ENCODE peak calls at places on chromosomes 1 and 21, in nine cellular contexts. Z, P, C, Y, F, H, G, T and K are unnamed samples.
A peak's percentile ranks its signal among the peaks of the same experiment; 100 is the strongest.

GRCh38 chr1:33167650-33168447 is 14.0 kb downstream of the TRIM62 start:
- DNase-seq in H (no peak), G (no peak), Z (no peak), P (no peak), Y (no peak), C (no peak), T (no peak), F (no peak), K (no peak)

GRCh38 chr1:185075476-185075875 is 30.1 kb downstream of the RNF2 start:
- DNase-seq in Z (no peak), T (no peak), Y (no peak), F (no peak), P (no peak), C (no peak), G (no peak), H (no peak), K (no peak)

GRCh38 chr1:9844106-9844505 is 20.3 kb upstream of the CLSTN1 start:
- DNase-seq in Z (no peak), Y (no peak), C (no peak), F (no peak), P (no peak), G (no peak), T (no peak), H (peak; percentile 28), K (no peak)

GRCh38 chr1:154497026-154497806 is 4.8 kb upstream of the TDRD10 start:
- DNase-seq in F (no peak), Z (peak; percentile 15), P (peak; percentile 96), T (peak; percentile 48), C (no peak), H (peak; percentile 56), G (no peak), Y (no peak), K (no peak)

GRCh38 chr1:159790237-159790917 is 9.6 kb downstream of the DUSP23 start:
- DNase-seq in F (peak; percentile 10), C (peak; percentile 36), H (no peak), G (no peak), P (peak; percentile 57), Y (peak; percentile 81), T (no peak), Z (no peak), K (no peak)

GRCh38 chr1:180237850-180238476 is 7.9 kb downstream of the LHX4 start:
- DNase-seq in H (no peak), P (no peak), T (no peak), G (no peak), C (no peak), Z (no peak), F (no peak), Y (no peak), K (no peak)

GRCh38 chr1:44086722-44087474 is 31.7 kb upstream of the KLF17 start:
- DNase-seq in Y (no peak), G (no peak), C (no peak), P (no peak), H (no peak), T (no peak), Z (no peak), F (no peak), K (no peak)

GRCh38 chr1:55423376-55423775 is 208.2 kb upstream of the USP24 start:
- DNase-seq in P (no peak), C (peak; percentile 19), F (no peak), G (no peak), T (no peak), Z (no peak), H (no peak), Y (no peak), K (no peak)

GRCh38 chr21:41449613-41450012 is 23.6 kb downstream of the MX1 start:
- DNase-seq in Z (no peak), T (no peak), C (no peak), F (no peak), H (no peak), G (no peak), Y (no peak), P (no peak), K (no peak)

GRCh38 chr1:61337981-61338848 is 255.9 kb downstream of the NFIA start:
- DNase-seq in H (peak; percentile 66), G (peak; percentile 71), F (peak; percentile 75), Y (peak; percentile 69), P (peak; percentile 93), T (peak; percentile 48), Z (peak; percentile 47), C (peak; percentile 81), K (no peak)

GRCh38 chr21:25826652-25827051 is 91.9 kb downstream of the GABPA start:
- DNase-seq in G (no peak), H (no peak), C (no peak), P (no peak), Y (no peak), T (no peak), F (no peak), Z (no peak), K (no peak)

GRCh38 chr1:164958995-164959788 is 397.3 kb downstream of the LMX1A start:
- DNase-seq in F (no peak), Y (no peak), T (no peak), Z (no peak), C (no peak), G (no peak), P (no peak), H (no peak), K (no peak)

GRCh38 chr1:209629621-209630382 is 22.4 kb downstream of the LAMB3 start:
- DNase-seq in Y (no peak), H (no peak), C (no peak), Z (no peak), F (no peak), T (no peak), P (no peak), G (no peak), K (no peak)

GRCh38 chr21:39001341-39001740 is 181.9 kb downstream of the PSMG1 start:
- DNase-seq in C (no peak), H (no peak), F (peak; percentile 39), P (no peak), T (no peak), Z (no peak), G (no peak), Y (no peak), K (no peak)
- H3K27ac ChIP-seq in C (no peak overlapping the region), H (peak overlapping the region; percentile 46), F (no peak overlapping the region), P (no peak overlapping the region), T (no peak overlapping the region), Z (no peak overlapping the region), G (no peak overlapping the region), Y (no peak overlapping the region), K (no peak overlapping the region)

DNA sequence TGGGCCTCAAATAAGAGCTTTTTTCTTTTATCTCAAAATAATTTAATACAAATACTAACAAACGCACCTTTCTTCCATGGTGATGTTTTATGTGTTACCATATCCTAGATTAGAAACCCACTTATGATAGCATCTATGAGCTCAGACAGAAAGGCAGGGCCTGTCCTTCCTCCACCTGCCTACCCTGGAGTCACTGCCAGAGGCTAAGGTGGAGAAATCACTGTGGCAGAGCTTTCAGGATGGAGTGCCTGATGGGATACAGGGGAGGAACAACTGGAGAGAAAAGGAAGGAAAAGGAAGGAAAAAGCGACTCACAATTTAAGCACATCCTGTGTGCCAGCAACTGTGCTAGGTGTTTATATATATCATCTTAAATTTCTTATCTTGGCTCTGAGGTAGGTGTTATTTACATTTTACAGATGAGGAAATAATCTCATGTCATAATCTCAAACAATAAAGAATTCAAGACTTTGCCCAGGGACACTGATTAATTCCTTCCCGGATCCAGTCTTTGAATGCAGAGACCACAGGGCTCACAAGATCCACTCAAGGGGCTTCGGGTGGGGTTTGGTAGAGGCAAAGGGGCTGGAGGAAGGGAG is 45.4 kb downstream of the RCAN1 start:
- DNase-seq in H (no peak), Z (no peak), Y (no peak), T (no peak), G (no peak), C (no peak), P (no peak), F (no peak), K (no peak)
- H3K4me3 ChIP-seq in H (no peak overlapping the region), Z (no peak overlapping the region), Y (no peak overlapping the region), T (no peak overlapping the region), G (no peak overlapping the region), C (no peak overlapping the region), P (no peak overlapping the region), F (no peak overlapping the region), K (no peak overlapping the region)

GRCh38 chr1:41382531-41383090 is 21.4 kb downstream of the FOXO6 start:
- DNase-seq in T (peak; percentile 65), H (peak; percentile 68), C (peak; percentile 61), P (peak; percentile 49), Y (peak; percentile 68), G (peak; percentile 64), Z (peak; percentile 51), F (no peak), K (no peak)

GRCh38 chr1:41383094-41383852 is 22.0 kb downstream of the FOXO6 start:
- DNase-seq in H (no peak), F (peak; percentile 31), T (no peak), G (no peak), P (peak; percentile 33), Z (no peak), C (no peak), Y (peak; percentile 68), K (no peak)

GRCh38 chr1:41380979-41381690 is 19.9 kb downstream of the FOXO6 start:
- DNase-seq in Y (no peak), T (peak; percentile 66), H (no peak), P (no peak), F (no peak), C (no peak), G (peak; percentile 67), Z (peak; percentile 33), K (no peak)

GRCh38 chr1:41380195-41380594 is 19.0 kb downstream of the FOXO6 start:
- DNase-seq in H (no peak), P (no peak), F (no peak), Y (no peak), C (no peak), G (no peak), Z (no peak), T (no peak), K (no peak)

GRCh38 chr1:41381691-41382530 is 20.7 kb downstream of the FOXO6 start:
- DNase-seq in C (peak; percentile 72), Y (peak; percentile 68), T (peak; percentile 60), G (peak; percentile 63), Z (peak; percentile 19), F (no peak), P (peak; percentile 17), H (peak; percentile 67), K (no peak)
- H3K4me1 ChIP-seq in C (peaks cover 13% of the 10 kb centered on the region), Y (peaks cover 23% of the 10 kb centered on the region), T (peaks cover 35% of the 10 kb centered on the region), G (peaks cover 19% of the 10 kb centered on the region), Z (peaks cover 10% of the 10 kb centered on the region), F (no peaks in the 10 kb centered on the region), P (peaks cover 2% of the 10 kb centered on the region), H (peaks cover 22% of the 10 kb centered on the region), K (peaks cover 23% of the 10 kb centered on the region)

DNA sequence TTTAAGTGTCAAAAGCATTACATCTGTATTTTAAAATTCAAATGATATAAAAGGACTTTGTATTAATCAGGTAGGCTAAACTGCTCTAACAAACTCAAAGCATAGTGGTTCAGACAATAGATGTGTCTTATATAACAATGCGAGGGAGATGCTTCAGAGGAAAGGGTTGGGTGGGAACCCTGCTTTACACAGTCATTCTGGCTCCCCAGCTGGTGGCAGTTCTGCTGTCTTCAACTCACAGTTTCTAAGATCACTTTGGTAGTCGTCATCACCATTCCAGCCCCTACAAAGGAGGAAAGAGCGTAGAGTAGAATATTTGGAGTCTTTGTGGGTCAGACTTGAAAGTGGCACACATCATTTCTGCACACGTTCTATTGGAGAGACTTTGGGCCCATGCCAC is 4.2 kb downstream of the PTGFRN start:
- DNase-seq in H (no peak), T (no peak), G (no peak), Z (no peak), Y (no peak), C (no peak), F (no peak), P (no peak), K (no peak)
- H3K27ac ChIP-seq in H (no peak overlapping the region), T (peak overlapping the region; percentile 90), G (no peak overlapping the region), Z (no peak overlapping the region), Y (no peak overlapping the region), C (no peak overlapping the region), F (no peak overlapping the region), P (no peak overlapping the region), K (no peak overlapping the region)

GRCh38 chr1:161228032-161228431 is 2.2 kb downstream of the TOMM40L start:
- DNase-seq in H (no peak), Y (no peak), F (no peak), Z (no peak), G (no peak), C (no peak), T (no peak), P (no peak), K (no peak)
- H3K4me3 ChIP-seq in H (no peak overlapping the region), Y (no peak overlapping the region), F (no peak overlapping the region), Z (no peak overlapping the region), G (no peak overlapping the region), C (no peak overlapping the region), T (no peak overlapping the region), P (no peak overlapping the region), K (no peak overlapping the region)